ENCODE peak calls at places on chromosomes 1 and 21, in four cellular contexts. T is transverse colon, V is H1, U is GM12878. M is an unnamed sample.

GRCh38 chr21:25373126-25374082 is 233.9 kb downstream of the MRPL39 start:
- DNase-seq in V (no peak), U (no peak), T (no peak), M (no peak)

GRCh38 chr1:89799495-89799894 is 21.3 kb upstream of the LRRC8D start:
- DNase-seq in V (no peak), U (no peak), T (no peak), M (no peak)

GRCh38 chr1:211588711-211589110 is 9.8 kb upstream of the SLC30A1 start:
- DNase-seq in V (no peak), U (no peak), T (no peak), M (no peak)

GRCh38 chr1:10629816-10630571 is 155.2 kb downstream of the PEX14 start:
- DNase-seq in U (no peak), V (no peak), T (no peak), M (no peak)

GRCh38 chr21:37065561-37066177 is 7.2 kb downstream of the PIGP start:
- DNase-seq in T (no peak), U (no peak), V (no peak), M (no peak)

GRCh38 chr21:38455403-38455802 is 42.9 kb downstream of the ERG start:
- DNase-seq in U (no peak), T (no peak), V (no peak), M (no peak)

GRCh38 chr1:180199018-180199417 is 31.0 kb upstream of the LHX4 start:
- DNase-seq in V (no peak), U (no peak), T (no peak), M (no peak)

GRCh38 chr1:100810360-100810759 is 84.3 kb downstream of the EXTL2 start:
- DNase-seq in U (no peak), V (no peak), T (no peak), M (no peak)

GRCh38 chr1:161222175-161223019 is 1.0 kb downstream of the APOA2 start:
- DNase-seq in U (no peak), T (no peak), V (no peak), M (no peak)

GRCh38 chr1:23596382-23597358 is 37.4 kb upstream of the ID3 start:
- DNase-seq in T (no peak), V (no peak), U (no peak), M (no peak)

GRCh38 chr1:111197598-111198289 is 2.7 kb downstream of the DENND2D start:
- DNase-seq in T (no peak), V (peak; percentile 54), U (no peak), M (no peak)

GRCh38 chr1:47189844-47190562 is at the start of gene PDZK1IP1:
- DNase-seq in V (no peak), U (no peak), T (peak; percentile 90), M (no peak)

GRCh38 chr1:203544485-203544884 is 50.5 kb downstream of the OPTC start:
- DNase-seq in U (no peak), T (no peak), V (no peak), M (no peak)

GRCh38 chr1:163250382-163250974 is 47.8 kb upstream of the RGS5 start:
- DNase-seq in U (no peak), V (no peak), T (no peak), M (no peak)

GRCh38 chr1:227437495-227438008 is 119.3 kb upstream of the CDC42BPA start:
- DNase-seq in U (no peak), T (no peak), V (no peak), M (no peak)

DNA sequence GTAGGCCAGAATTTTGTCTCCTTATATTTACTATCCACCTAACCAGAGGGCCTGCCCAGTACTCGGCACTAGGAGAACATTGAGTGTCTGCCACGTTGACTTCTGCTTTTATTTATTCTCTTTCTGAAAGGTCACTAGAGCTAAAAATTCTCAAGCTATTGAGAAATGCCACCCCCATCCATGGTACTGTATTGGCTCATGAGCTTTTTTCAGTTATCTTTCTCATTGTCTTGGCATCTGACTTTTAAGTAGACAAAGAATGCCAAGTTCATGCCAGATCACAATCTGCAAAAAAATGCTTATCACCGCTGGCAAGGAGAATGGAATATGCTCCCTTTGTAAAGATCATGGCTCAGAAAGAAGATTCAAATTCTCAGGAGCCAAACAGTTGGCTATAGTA is 49.8 kb upstream of the MROH9 start:
- DNase-seq in T (no peak), U (no peak), V (no peak), M (no peak)
- TF ChIP-seq POLR2AphosphoS5 in T (no peak), U (no peak), V (no peak), M (no peak)

GRCh38 chr21:44352253-44352860 is 1.1 kb upstream of the TRPM2 start:
- DNase-seq in T (no peak), V (no peak), U (no peak), M (no peak)

GRCh38 chr21:44354775-44355771 is 1.7 kb downstream of the TRPM2 start:
- DNase-seq in T (no peak), V (no peak), U (peak; percentile 35), M (no peak)

GRCh38 chr21:44353200-44353970 is at the start of gene TRPM2:
- DNase-seq in T (peak; percentile 52), V (no peak), U (no peak), M (no peak)

GRCh38 chr21:44351535-44352252 is 1.7 kb upstream of the TRPM2 start:
- DNase-seq in T (no peak), V (no peak), U (no peak), M (no peak)

DNA sequence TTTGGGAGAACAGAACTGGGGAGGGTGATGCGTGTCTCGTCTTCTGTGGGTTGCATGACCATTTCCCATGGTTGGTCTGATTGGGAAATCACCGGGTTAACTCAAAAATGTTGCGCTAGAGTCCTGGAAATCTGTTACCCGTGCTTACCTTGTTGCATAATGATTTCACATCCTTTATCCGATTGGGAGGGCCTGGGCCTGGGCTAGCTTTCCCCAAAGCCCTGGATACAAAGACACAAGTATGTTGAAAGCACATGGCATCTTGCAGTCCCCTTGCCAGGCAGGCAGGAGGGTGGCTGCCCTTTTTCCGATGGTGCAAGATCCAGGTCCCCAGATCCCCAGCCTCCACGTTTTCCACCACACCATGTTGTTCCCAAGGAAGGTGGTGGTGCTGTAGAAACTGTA is 582 bp downstream of the TRPM2 start:
- DNase-seq in V (no peak), U (no peak), T (no peak), M (no peak)
- TF ChIP-seq POLR2A in V (no peak), U (no peak), T (no peak), M (no peak)

DNA sequence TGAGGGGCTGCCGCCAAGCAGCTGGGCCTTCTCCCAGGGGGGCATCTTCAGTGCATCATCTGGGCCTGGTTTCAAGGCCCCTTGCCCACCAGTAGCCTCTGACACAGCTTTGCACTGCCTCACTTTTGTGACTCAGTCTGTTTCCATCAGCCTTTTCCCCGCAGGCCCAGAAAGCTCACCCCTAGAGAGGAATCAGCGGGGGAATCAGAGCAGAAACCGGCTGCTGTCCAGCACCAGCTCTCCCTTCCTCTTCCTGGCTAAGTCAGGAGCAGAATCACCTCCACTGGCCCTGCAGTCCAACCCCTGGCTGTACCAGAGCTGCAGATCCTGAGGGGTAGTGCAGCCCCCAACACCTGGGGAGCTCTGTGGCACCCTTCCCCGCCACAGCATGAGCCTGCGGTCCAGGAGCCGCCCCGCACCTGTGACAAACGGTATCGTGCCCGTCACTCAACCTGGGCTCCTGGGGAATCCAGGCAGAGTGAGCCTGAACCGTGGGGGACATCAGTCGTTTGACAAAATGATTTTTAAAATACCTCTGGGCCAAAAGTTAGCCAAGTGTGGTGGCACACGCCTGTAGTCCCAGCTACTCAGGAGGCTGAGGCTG is 83.3 kb upstream of the TMEM51 start:
- DNase-seq in V (no peak), U (no peak), T (no peak), M (no peak)
- TF ChIP-seq POLR2AphosphoS5 in V (no peak), U (no peak), T (no peak), M (no peak)

GRCh38 chr1:19006837-19007271 is 50.4 kb upstream of the IFFO2 start:
- DNase-seq in V (no peak), T (no peak), U (no peak), M (no peak)

GRCh38 chr1:19006000-19006399 is 49.5 kb upstream of the IFFO2 start:
- DNase-seq in V (no peak), T (no peak), U (no peak), M (no peak)

GRCh38 chr1:19009126-19009881 is 52.8 kb upstream of the IFFO2 start:
- DNase-seq in T (no peak), V (no peak), U (no peak), M (no peak)

GRCh38 chr1:19009882-19010321 is 53.4 kb upstream of the IFFO2 start:
- DNase-seq in V (peak; percentile 57), U (no peak), T (no peak), M (no peak)

DNA sequence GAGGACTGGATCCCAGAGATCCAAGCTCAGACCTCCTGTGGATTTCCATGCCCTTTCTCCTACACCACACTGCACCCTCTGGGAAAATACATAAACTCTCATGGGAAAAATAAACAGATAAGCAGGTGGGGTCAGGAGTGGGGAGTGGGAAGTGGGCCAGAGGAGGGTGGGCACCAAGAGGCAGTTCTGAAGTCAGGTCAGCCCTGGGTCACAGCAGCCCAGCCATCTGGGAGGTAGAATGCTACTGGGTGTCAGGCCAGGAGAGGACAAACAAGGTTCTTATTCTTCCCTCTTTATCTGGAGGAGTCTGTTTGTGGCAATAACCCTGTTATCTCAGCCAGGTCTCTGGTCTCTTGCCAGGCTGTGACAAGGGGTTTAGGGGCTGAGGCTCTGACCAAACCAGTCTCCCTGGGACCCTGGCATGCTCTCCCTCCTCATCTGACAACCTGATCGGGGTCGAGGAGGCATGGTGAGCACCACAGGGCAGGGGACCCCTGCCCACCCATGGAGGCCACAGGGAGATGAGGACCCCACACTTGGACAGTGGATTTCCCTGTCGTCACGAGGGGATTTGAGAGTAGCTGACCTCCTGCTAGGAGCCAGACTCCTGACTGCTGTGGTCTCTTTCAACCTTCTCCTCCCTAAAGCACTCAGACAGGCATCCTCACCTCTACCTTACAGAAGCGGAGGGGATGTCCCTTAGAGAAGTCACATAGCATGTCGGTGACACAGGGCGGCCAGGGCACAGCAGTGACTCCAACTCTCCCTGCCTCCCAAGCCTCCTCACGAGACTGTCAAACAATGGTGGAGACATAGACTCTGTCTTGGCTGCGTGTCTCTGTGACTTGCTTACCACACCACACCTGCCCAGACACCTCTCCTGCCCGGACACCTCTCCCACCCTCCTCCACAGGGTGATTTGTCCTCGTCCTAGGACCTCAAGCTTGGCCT is 51.3 kb upstream of the IFFO2 start:
- DNase-seq in T (no peak), U (no peak), V (no peak), M (no peak)
- TF ChIP-seq POLR2A in T (no peak), U (no peak), V (no peak), M (no peak)

DNA sequence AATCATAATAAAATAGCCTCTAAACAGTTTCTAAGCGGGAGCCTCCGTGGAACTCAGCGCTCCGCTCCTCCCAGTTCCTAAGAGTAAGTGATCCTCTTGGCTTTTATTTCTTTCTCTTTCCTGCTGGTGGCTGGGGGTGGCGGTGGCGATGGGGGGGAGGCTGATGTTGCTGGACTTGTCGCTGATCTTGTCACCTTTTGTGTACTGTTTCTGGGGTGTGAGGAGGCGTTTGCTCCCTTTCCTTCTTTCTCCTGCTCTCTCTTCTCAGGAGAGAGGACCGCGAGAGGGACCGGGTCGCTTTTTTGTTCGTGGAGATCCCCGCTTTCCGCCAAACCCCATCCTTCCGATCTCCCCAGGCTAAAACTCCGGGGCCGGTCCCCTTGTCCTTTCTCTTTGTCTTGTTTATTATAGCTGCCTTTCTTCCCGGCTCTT is 882 bp downstream of the PROX1 start:
- DNase-seq in T (no peak), U (no peak), V (no peak), M (no peak)
- TF ChIP-seq POLR2AphosphoS5 in T (no peak), U (no peak), V (no peak), M (no peak)

M was measured in GM12892.